ENCODE peak calls at places on chromosomes 6 and 20, in eight cellular contexts. One of them, this sample, is unnamed.

GRCh38 chr6:14476793-14477531 is 359.4 kb downstream of the CD83 start:
- DNase-seq in DMS53: peak
- DNase-seq in T47D: peak
- DNase-seq in left colon: peak
- DNase-seq in GM19239: no peak
- DNase-seq in stimulated activated CD8-positive, alpha-beta memory T cell treated with anti-CD3 and anti-CD28 coated beads, Interleukin-4, amount 100 ng/mL, for 1 hour: no peak
- DNase-seq in MCF 10A: no peak
- DNase-seq in neuronal stem cell: no peak
- DNase-seq in this sample: no peak

GRCh38 chr6:170265655-170266054 is 25.2 kb downstream of the DLL1 start:
- DNase-seq in MCF 10A: no peak
- DNase-seq in T47D: no peak
- DNase-seq in neuronal stem cell: no peak
- DNase-seq in left colon: peak
- DNase-seq in DMS53: peak
- DNase-seq in GM19239: no peak
- DNase-seq in stimulated activated CD8-positive, alpha-beta memory T cell treated with anti-CD3 and anti-CD28 coated beads, Interleukin-4, amount 100 ng/mL, for 1 hour: no peak
- DNase-seq in this sample: peak

GRCh38 chr20:11556410-11556809 is 361.3 kb upstream of the BTBD3 start:
- DNase-seq in GM19239: no peak
- DNase-seq in DMS53: peak
- DNase-seq in T47D: no peak
- DNase-seq in neuronal stem cell: no peak
- DNase-seq in stimulated activated CD8-positive, alpha-beta memory T cell treated with anti-CD3 and anti-CD28 coated beads, Interleukin-4, amount 100 ng/mL, for 1 hour: no peak
- DNase-seq in left colon: no peak
- DNase-seq in MCF 10A: no peak
- DNase-seq in this sample: no peak

GRCh38 chr6:119231394-119231793 is 118.2 kb downstream of the MAN1A1 start:
- DNase-seq in DMS53: no peak
- DNase-seq in neuronal stem cell: no peak
- DNase-seq in left colon: no peak
- DNase-seq in stimulated activated CD8-positive, alpha-beta memory T cell treated with anti-CD3 and anti-CD28 coated beads, Interleukin-4, amount 100 ng/mL, for 1 hour: no peak
- DNase-seq in GM19239: no peak
- DNase-seq in MCF 10A: no peak
- DNase-seq in T47D: no peak
- DNase-seq in this sample: no peak

GRCh38 chr20:47815866-47816265 is 30.6 kb upstream of the SULF2 start:
- DNase-seq in MCF 10A: no peak
- DNase-seq in GM19239: no peak
- DNase-seq in left colon: no peak
- DNase-seq in T47D: no peak
- DNase-seq in neuronal stem cell: no peak
- DNase-seq in DMS53: no peak
- DNase-seq in stimulated activated CD8-positive, alpha-beta memory T cell treated with anti-CD3 and anti-CD28 coated beads, Interleukin-4, amount 100 ng/mL, for 1 hour: no peak
- DNase-seq in this sample: no peak

GRCh38 chr20:35972445-35972844 is 4.1 kb downstream of the CNBD2 start:
- DNase-seq in neuronal stem cell: no peak
- DNase-seq in stimulated activated CD8-positive, alpha-beta memory T cell treated with anti-CD3 and anti-CD28 coated beads, Interleukin-4, amount 100 ng/mL, for 1 hour: no peak
- DNase-seq in T47D: no peak
- DNase-seq in left colon: no peak
- DNase-seq in MCF 10A: no peak
- DNase-seq in DMS53: peak
- DNase-seq in GM19239: no peak
- DNase-seq in this sample: peak

GRCh38 chr20:38113401-38114325 is 51.4 kb downstream of the TGM2 start:
- DNase-seq in MCF 10A: peak
- DNase-seq in stimulated activated CD8-positive, alpha-beta memory T cell treated with anti-CD3 and anti-CD28 coated beads, Interleukin-4, amount 100 ng/mL, for 1 hour: no peak
- DNase-seq in left colon: peak
- DNase-seq in neuronal stem cell: no peak
- DNase-seq in GM19239: no peak
- DNase-seq in DMS53: peak
- DNase-seq in T47D: no peak
- DNase-seq in this sample: peak

GRCh38 chr20:21048841-21049273 is 57.3 kb downstream of the LINC00237 start:
- DNase-seq in left colon: peak
- DNase-seq in T47D: peak
- DNase-seq in stimulated activated CD8-positive, alpha-beta memory T cell treated with anti-CD3 and anti-CD28 coated beads, Interleukin-4, amount 100 ng/mL, for 1 hour: peak
- DNase-seq in DMS53: peak
- DNase-seq in neuronal stem cell: peak
- DNase-seq in GM19239: peak
- DNase-seq in MCF 10A: peak
- DNase-seq in this sample: peak

GRCh38 chr20:38975539-38976120 is 13.5 kb downstream of the DHX35 start:
- DNase-seq in GM19239: no peak
- DNase-seq in MCF 10A: no peak
- DNase-seq in T47D: no peak
- DNase-seq in left colon: no peak
- DNase-seq in neuronal stem cell: no peak
- DNase-seq in DMS53: no peak
- DNase-seq in stimulated activated CD8-positive, alpha-beta memory T cell treated with anti-CD3 and anti-CD28 coated beads, Interleukin-4, amount 100 ng/mL, for 1 hour: no peak
- DNase-seq in this sample: no peak

GRCh38 chr6:159969921-159970320 is 1.0 kb downstream of the IGF2R start:
- DNase-seq in stimulated activated CD8-positive, alpha-beta memory T cell treated with anti-CD3 and anti-CD28 coated beads, Interleukin-4, amount 100 ng/mL, for 1 hour: no peak
- DNase-seq in left colon: peak
- DNase-seq in neuronal stem cell: peak
- DNase-seq in T47D: peak
- DNase-seq in GM19239: peak
- DNase-seq in DMS53: peak
- DNase-seq in MCF 10A: peak
- DNase-seq in this sample: peak

GRCh38 chr20:3815703-3816315 is 4.5 kb upstream of the AP5S1 start:
- DNase-seq in T47D: no peak
- DNase-seq in neuronal stem cell: no peak
- DNase-seq in MCF 10A: no peak
- DNase-seq in DMS53: no peak
- DNase-seq in left colon: no peak
- DNase-seq in stimulated activated CD8-positive, alpha-beta memory T cell treated with anti-CD3 and anti-CD28 coated beads, Interleukin-4, amount 100 ng/mL, for 1 hour: no peak
- DNase-seq in GM19239: no peak
- DNase-seq in this sample: no peak

GRCh38 chr6:37698264-37699137 is 818 bp upstream of the MDGA1 start:
- DNase-seq in GM19239: peak
- DNase-seq in MCF 10A: peak
- DNase-seq in DMS53: peak
- DNase-seq in T47D: peak
- DNase-seq in stimulated activated CD8-positive, alpha-beta memory T cell treated with anti-CD3 and anti-CD28 coated beads, Interleukin-4, amount 100 ng/mL, for 1 hour: peak
- DNase-seq in left colon: peak
- DNase-seq in neuronal stem cell: no peak
- DNase-seq in this sample: peak

This sample was measured in NCI-H69.